ENCODE peak calls at places on chromosomes 2 and 18, in seven cellular contexts. M is dermis microvascular lymphatic vessel endothelial cell; G is SHP77; F is mucosa of gallbladder; A is HT1080; D is NAMALWA; B is activated effector memory CD4-positive, alpha-beta T cell treated with anti-CD3 and anti-CD28 coated beads, Interleukin-2, amount 50 U/mL, for 16 hours. Z is an unnamed sample.
A peak's percentile ranks its signal among the peaks of the same experiment; 100 is the strongest.

GRCh38 chr18:77181950-77182707 is 49.5 kb upstream of the MBP start:
- DNase-seq in D (no peak), A (no peak), G (peak; percentile 13), F (no peak), B (no peak), M (no peak), Z (no peak)

GRCh38 chr2:229152784-229153183 is 118.3 kb downstream of the PID1 start:
- DNase-seq in G (no peak), D (no peak), A (no peak), B (no peak), F (no peak), M (no peak), Z (no peak)

GRCh38 chr2:33488715-33489540 is 12.5 kb downstream of the RASGRP3 start:
- DNase-seq in M (no peak), G (no peak), D (peak; percentile 29), F (no peak), A (no peak), B (no peak), Z (no peak)

GRCh38 chr18:75070625-75071483 is 138.1 kb downstream of the PTGR3 start:
- DNase-seq in F (peak; percentile 46), G (peak; percentile 40), A (peak; percentile 97), B (peak; percentile 87), M (peak; percentile 92), D (peak; percentile 17), Z (peak; percentile 43)

GRCh38 chr18:32351014-32351413 is 119.7 kb downstream of the GAREM1 start:
- DNase-seq in M (no peak), B (no peak), F (no peak), A (no peak), D (no peak), G (no peak), Z (no peak)

GRCh38 chr2:88540346-88540745 is 86.9 kb downstream of the EIF2AK3 start:
- DNase-seq in F (no peak), B (no peak), D (no peak), A (peak; percentile 80), G (no peak), M (no peak), Z (no peak)

GRCh38 chr2:205714058-205714776 is 31.9 kb downstream of the NRP2 start:
- DNase-seq in B (no peak), G (no peak), F (no peak), A (no peak), D (peak; percentile 14), M (no peak), Z (no peak)

GRCh38 chr2:55550368-55551102 is 31.0 kb downstream of the CFAP36 start:
- DNase-seq in B (no peak), M (no peak), A (peak; percentile 68), F (no peak), G (no peak), D (no peak), Z (no peak)

GRCh38 chr2:119753041-119753929 is 6.4 kb upstream of the PTPN4 start:
- DNase-seq in A (peak; percentile 41), B (no peak), F (no peak), G (peak; percentile 55), M (peak; percentile 46), D (peak; percentile 78), Z (peak; percentile 59)

GRCh38 chr2:98297817-98298684 is 48.2 kb upstream of the CNGA3 start:
- DNase-seq in A (no peak), D (no peak), G (no peak), B (no peak), M (peak; percentile 94), F (peak; percentile 50), Z (peak; percentile 13)

GRCh38 chr2:158315000-158315399 is 141.6 kb downstream of the CCDC148 start:
- DNase-seq in G (no peak), D (no peak), A (no peak), M (no peak), F (no peak), B (no peak), Z (no peak)

GRCh38 chr2:128808462-128809255 is 490.0 kb upstream of the HS6ST1 start:
- DNase-seq in D (no peak), G (no peak), M (no peak), B (no peak), F (no peak), A (peak; percentile 61), Z (no peak)

GRCh38 chr2:142876423-142876822 is 1.0 kb upstream of the KYNU start:
- DNase-seq in G (no peak), A (no peak), D (no peak), M (no peak), B (no peak), F (no peak), Z (no peak)

GRCh38 chr2:168139791-168140190 is 107.6 kb downstream of the STK39 start:
- DNase-seq in D (no peak), A (no peak), G (no peak), F (no peak), B (no peak), M (no peak), Z (no peak)

GRCh38 chr2:12232876-12233275 is 483.9 kb upstream of the TRIB2 start:
- DNase-seq in A (no peak), G (no peak), M (no peak), B (no peak), F (no peak), D (no peak), Z (no peak)

GRCh38 chr2:246489-247145 is 17.2 kb downstream of the SH3YL1 start:
- DNase-seq in F (peak; percentile 36), A (peak; percentile 65), D (peak; percentile 74), G (peak; percentile 44), B (no peak), M (peak; percentile 60), Z (peak; percentile 65)

GRCh38 chr2:219983836-219984235 is 356.4 kb downstream of the SLC4A3 start:
- DNase-seq in B (no peak), F (no peak), A (no peak), D (no peak), M (no peak), G (no peak), Z (no peak)

GRCh38 chr2:165462433-165462832 is 7.1 kb upstream of the CSRNP3 start:
- DNase-seq in M (no peak), G (peak; percentile 41), F (no peak), B (no peak), A (no peak), D (no peak), Z (no peak)

GRCh38 chr2:160695402-160696060 is 201.9 kb upstream of the RBMS1 start:
- DNase-seq in D (no peak), B (no peak), G (no peak), F (no peak), A (peak; percentile 50), M (no peak), Z (no peak)

GRCh38 chr2:83055338-83056010 is 1403.6 kb downstream of the SUCLG1 start:
- DNase-seq in F (no peak), G (no peak), A (peak; percentile 86), B (no peak), M (peak; percentile 10), D (no peak), Z (no peak)

GRCh38 chr2:187532333-187533120 is 21.7 kb downstream of the TFPI start:
- DNase-seq in A (no peak), F (no peak), D (no peak), M (no peak), G (no peak), B (no peak), Z (no peak)

GRCh38 chr2:17298453-17298852 is 219.8 kb downstream of the RAD51AP2 start:
- DNase-seq in A (peak; percentile 68), M (no peak), F (no peak), G (no peak), D (no peak), B (no peak), Z (no peak)

GRCh38 chr2:223058952-223059716 is 7.1 kb downstream of the KCNE4 start:
- DNase-seq in A (no peak), M (peak; percentile 17), D (no peak), G (peak; percentile 87), F (no peak), B (no peak), Z (peak; percentile 25)

GRCh38 chr2:170113168-170113567 is 64.8 kb upstream of the MYO3B start:
- DNase-seq in F (no peak), G (peak; percentile 66), D (no peak), B (no peak), M (no peak), A (no peak), Z (peak; percentile 7)

GRCh38 chr2:134144651-134145050 is 109.2 kb upstream of the MGAT5 start:
- DNase-seq in B (no peak), F (no peak), D (no peak), A (no peak), G (no peak), M (no peak), Z (no peak)

GRCh38 chr2:104701471-104701911 is 152.4 kb upstream of the POU3F3 start:
- DNase-seq in M (no peak), B (no peak), G (no peak), D (no peak), F (no peak), A (no peak), Z (no peak)

GRCh38 chr2:240430595-240430994 is 4.9 kb upstream of the GPC1 start:
- DNase-seq in F (no peak), D (no peak), B (peak; percentile 56), A (no peak), M (no peak), G (no peak), Z (no peak)

GRCh38 chr18:9722691-9723090 is 14.6 kb downstream of the RAB31 start:
- DNase-seq in D (no peak), A (no peak), M (no peak), F (peak; percentile 60), G (no peak), B (no peak), Z (peak; percentile 86)

GRCh38 chr2:228352048-228352447 is 170.6 kb upstream of the SPHKAP start:
- DNase-seq in A (no peak), B (no peak), M (no peak), F (no peak), D (no peak), G (no peak), Z (no peak)

GRCh38 chr18:10928971-10929373 is 220.4 kb downstream of the PIEZO2 start:
- DNase-seq in M (no peak), G (no peak), F (no peak), D (peak; percentile 68), A (peak; percentile 35), B (no peak), Z (no peak)

GRCh38 chr18:13161276-13161899 is 57.2 kb upstream of the LDLRAD4 start:
- DNase-seq in F (no peak), G (no peak), D (no peak), M (no peak), B (no peak), A (no peak), Z (no peak)

GRCh38 chr2:1804865-1805264 is 60.5 kb upstream of the PXDN start:
- DNase-seq in D (no peak), G (no peak), F (no peak), B (no peak), A (no peak), M (no peak), Z (no peak)

GRCh38 chr2:152607793-152608300 is 109.4 kb downstream of the PRPF40A start:
- DNase-seq in B (no peak), G (no peak), D (no peak), M (no peak), A (no peak), F (no peak), Z (no peak)

GRCh38 chr18:25669741-25670140 is 317.8 kb upstream of the ZNF521 start:
- DNase-seq in B (no peak), G (no peak), D (peak; percentile 4), F (no peak), A (peak; percentile 53), M (no peak), Z (no peak)

GRCh38 chr2:66443977-66444855 is 9.3 kb downstream of the MEIS1 start:
- DNase-seq in A (no peak), G (no peak), B (no peak), M (no peak), F (peak; percentile 45), D (no peak), Z (no peak)

GRCh38 chr18:56645415-56646016 is 5.6 kb upstream of the WDR7 start:
- DNase-seq in B (no peak), M (no peak), G (peak; percentile 32), D (peak; percentile 77), F (no peak), A (no peak), Z (peak; percentile 19)

GRCh38 chr2:71578665-71579371 is 125.5 kb downstream of the DYSF start:
- DNase-seq in A (no peak), B (no peak), F (peak; percentile 24), D (no peak), G (no peak), M (no peak), Z (no peak)

GRCh38 chr18:56565596-56566355 is 72.6 kb downstream of the TXNL1 start:
- DNase-seq in M (no peak), F (no peak), B (no peak), A (peak; percentile 10), D (no peak), G (no peak), Z (no peak)

Z was measured in small intestine.